ENCODE peak calls at places on chromosome 16, in five cellular contexts. V is activated naive CD4-positive, alpha-beta T cell; U is stimulated activated naive CD4-positive, alpha-beta T cell; J is foreskin fibroblast; Y is ovary. B is an unnamed sample.

GRCh38 chr16:12584488-12585233 is 219.0 kb downstream of the CPPED1 start:
- DNase-seq in U (no peak), J (no peak), Y (no peak), V (no peak), B (peak)

GRCh38 chr16:89115216-89115949 is 21.7 kb downstream of the ACSF3 start:
- DNase-seq in U (peak), V (peak), Y (peak), J (no peak), B (peak)

GRCh38 chr16:89049484-89050118 is 44.1 kb upstream of the ACSF3 start:
- DNase-seq in J (peak), U (no peak), Y (no peak), V (no peak), B (peak)

GRCh38 chr16:54482892-54483574 is 196.4 kb upstream of the IRX3 start:
- DNase-seq in V (no peak), Y (no peak), J (no peak), U (no peak), B (no peak)

GRCh38 chr16:30054959-30055553 is 10.5 kb upstream of the ALDOA start:
- DNase-seq in J (peak), U (peak), V (peak), Y (no peak), B (no peak)

GRCh38 chr16:5633845-5634440 is 536.3 kb upstream of the EEF2KMT start:
- DNase-seq in V (no peak), U (no peak), J (peak), Y (no peak), B (peak)

GRCh38 chr16:3490911-3491629 is 4.2 kb downstream of the C16orf90 start:
- DNase-seq in Y (no peak), J (no peak), V (no peak), U (no peak), B (no peak)

GRCh38 chr16:21158208-21159110 is at the start of gene LDAF1:
- DNase-seq in U (peak), V (peak), J (peak), Y (peak), B (peak)

GRCh38 chr16:48212033-48212432 is 32.1 kb upstream of the LONP2 start:
- DNase-seq in U (no peak), V (no peak), J (no peak), Y (no peak), B (no peak)

GRCh38 chr16:30018731-30019158 is 4.3 kb upstream of the C16orf92 start:
- DNase-seq in U (no peak), V (no peak), Y (no peak), J (no peak), B (no peak)

GRCh38 chr16:1300664-1301476 is 8.6 kb upstream of the UBE2I start:
- DNase-seq in Y (no peak), V (peak), U (peak), J (peak), B (peak)

GRCh38 chr16:57134982-57135381 is 42.6 kb downstream of the CPNE2 start:
- DNase-seq in U (peak), Y (no peak), J (no peak), V (peak), B (no peak)

GRCh38 chr16:64969221-64969620 is 152.6 kb downstream of the CDH11 start:
- DNase-seq in V (no peak), Y (no peak), U (no peak), J (no peak), B (no peak)

GRCh38 chr16:89564476-89565255 is 4.2 kb downstream of the RPL13 start:
- DNase-seq in J (peak), Y (peak), V (no peak), U (no peak), B (no peak)

GRCh38 chr16:81485225-81485624 is 40.6 kb downstream of the CMIP start:
- DNase-seq in U (no peak), V (no peak), J (peak), Y (no peak), B (no peak)

GRCh38 chr16:2484898-2485508 is 10.1 kb downstream of the TBC1D24 start:
- DNase-seq in Y (no peak), U (no peak), V (no peak), J (no peak), B (no peak)

GRCh38 chr16:59342669-59343068 is 608.6 kb upstream of the GOT2 start:
- DNase-seq in V (no peak), J (no peak), U (no peak), Y (no peak), B (no peak)

GRCh38 chr16:54446639-54447038 is 160.1 kb upstream of the IRX3 start:
- DNase-seq in J (peak), U (no peak), Y (no peak), V (no peak), B (peak)

GRCh38 chr16:58515871-58516767 is 802 bp downstream of the SETD6 start:
- DNase-seq in U (peak), V (peak), Y (peak), J (peak), B (no peak)

GRCh38 chr16:48609453-48610023 is 442 bp downstream of the N4BP1 start:
- DNase-seq in V (peak), Y (peak), J (peak), U (peak), B (peak)

GRCh38 chr16:88558457-88559442 is 11.5 kb upstream of the ZC3H18 start:
- DNase-seq in Y (peak), V (no peak), J (peak), U (no peak), B (peak)

GRCh38 chr16:81164481-81164880 is 68.3 kb upstream of the GCSH start:
- DNase-seq in V (no peak), J (no peak), Y (no peak), U (no peak), B (no peak)

GRCh38 chr16:22007509-22008214 is at the start of gene MOSMO:
- DNase-seq in V (peak), U (peak), Y (peak), J (peak), B (peak)

GRCh38 chr16:82810077-82810476 is 183.3 kb downstream of the CDH13 start:
- DNase-seq in J (no peak), U (no peak), Y (no peak), V (no peak), B (no peak)

GRCh38 chr16:12120331-12120981 is 143.9 kb downstream of the SNX29 start:
- DNase-seq in V (no peak), Y (no peak), J (peak), U (no peak), B (peak)

GRCh38 chr16:73365010-73365409 is 317.1 kb upstream of the ZFHX3 start:
- DNase-seq in V (no peak), J (no peak), U (no peak), Y (no peak), B (peak)

GRCh38 chr16:3256146-3256875 is at the start of gene MEFV:
- DNase-seq in Y (no peak), V (no peak), U (no peak), J (peak), B (peak)